ENCODE peak calls at places on chromosomes 1 and 21, in ten cellular contexts. T is thyroid gland, D is dorsolateral prefrontal cortex, F is tibial artery, B is GM23248, K is left ventricle myocardium inferior, A is caudate nucleus, E is spleen, W is right cardiac atrium, N is adrenal gland. I is an unnamed sample.

GRCh38 chr1:36884801-36885200 is 149.5 kb downstream of the GRIK3 start:
- DNase-seq in A (no peak), W (no peak), E (no peak), K (no peak), N (no peak), D (no peak), F (no peak), B (no peak), T (no peak), I (no peak)

GRCh38 chr21:43983390-43983789 is 28.7 kb upstream of the TRAPPC10 start:
- DNase-seq in E (peak), W (no peak), B (no peak), T (no peak), D (no peak), N (no peak), F (no peak), K (no peak), A (no peak), I (no peak)

GRCh38 chr1:110547017-110547416 is 28.0 kb upstream of the KCNA10 start:
- DNase-seq in B (no peak), K (no peak), T (no peak), A (no peak), D (no peak), F (no peak), W (no peak), E (no peak), N (no peak), I (no peak)

GRCh38 chr1:214901718-214902117 is 180.8 kb upstream of the KCNK2 start:
- DNase-seq in K (no peak), A (no peak), F (no peak), D (no peak), B (peak), E (no peak), N (no peak), W (no peak), T (peak), I (no peak)

GRCh38 chr1:31013187-31013864 is 52.2 kb downstream of the PUM1 start:
- DNase-seq in E (no peak), T (no peak), D (no peak), A (no peak), W (no peak), F (no peak), B (peak), K (no peak), N (no peak), I (no peak)

GRCh38 chr1:177937931-177938330 is 31.9 kb downstream of the SEC16B start:
- DNase-seq in N (no peak), E (no peak), B (peak), F (no peak), A (no peak), D (no peak), T (no peak), W (no peak), K (no peak), I (no peak)

GRCh38 chr1:229991104-229991513 is 75.9 kb upstream of the GALNT2 start:
- DNase-seq in W (no peak), A (no peak), B (no peak), F (no peak), K (no peak), E (no peak), T (no peak), D (no peak), N (no peak), I (no peak)

GRCh38 chr21:23127973-23128372 is 2129.8 kb downstream of the NCAM2 start:
- DNase-seq in W (no peak), D (no peak), K (no peak), B (no peak), N (no peak), A (no peak), F (no peak), T (no peak), E (no peak), I (no peak)

GRCh38 chr1:150210086-150210485 is 25.8 kb downstream of the ANP32E start:
- DNase-seq in E (no peak), W (no peak), D (no peak), B (no peak), N (no peak), T (no peak), F (no peak), A (no peak), K (no peak), I (no peak)

GRCh38 chr1:169044296-169044695 is 62.2 kb upstream of the ATP1B1 start:
- DNase-seq in W (no peak), K (no peak), A (no peak), E (no peak), D (no peak), B (no peak), F (no peak), N (no peak), T (no peak), I (no peak)

GRCh38 chr1:99943238-99943794 is 26.5 kb upstream of the SLC35A3 start:
- DNase-seq in D (no peak), K (no peak), W (no peak), B (peak), F (no peak), N (no peak), T (no peak), E (no peak), A (no peak), I (no peak)

GRCh38 chr21:44285547-44285992 is at the start of gene AIRE:
- DNase-seq in T (no peak), F (no peak), A (no peak), B (peak), D (no peak), N (peak), W (peak), K (no peak), E (peak), I (no peak)

GRCh38 chr1:42736152-42736551 is 3.9 kb downstream of the CLDN19 start:
- DNase-seq in A (no peak), N (no peak), T (no peak), K (no peak), E (no peak), W (no peak), F (no peak), B (peak), D (no peak), I (no peak)

DNA sequence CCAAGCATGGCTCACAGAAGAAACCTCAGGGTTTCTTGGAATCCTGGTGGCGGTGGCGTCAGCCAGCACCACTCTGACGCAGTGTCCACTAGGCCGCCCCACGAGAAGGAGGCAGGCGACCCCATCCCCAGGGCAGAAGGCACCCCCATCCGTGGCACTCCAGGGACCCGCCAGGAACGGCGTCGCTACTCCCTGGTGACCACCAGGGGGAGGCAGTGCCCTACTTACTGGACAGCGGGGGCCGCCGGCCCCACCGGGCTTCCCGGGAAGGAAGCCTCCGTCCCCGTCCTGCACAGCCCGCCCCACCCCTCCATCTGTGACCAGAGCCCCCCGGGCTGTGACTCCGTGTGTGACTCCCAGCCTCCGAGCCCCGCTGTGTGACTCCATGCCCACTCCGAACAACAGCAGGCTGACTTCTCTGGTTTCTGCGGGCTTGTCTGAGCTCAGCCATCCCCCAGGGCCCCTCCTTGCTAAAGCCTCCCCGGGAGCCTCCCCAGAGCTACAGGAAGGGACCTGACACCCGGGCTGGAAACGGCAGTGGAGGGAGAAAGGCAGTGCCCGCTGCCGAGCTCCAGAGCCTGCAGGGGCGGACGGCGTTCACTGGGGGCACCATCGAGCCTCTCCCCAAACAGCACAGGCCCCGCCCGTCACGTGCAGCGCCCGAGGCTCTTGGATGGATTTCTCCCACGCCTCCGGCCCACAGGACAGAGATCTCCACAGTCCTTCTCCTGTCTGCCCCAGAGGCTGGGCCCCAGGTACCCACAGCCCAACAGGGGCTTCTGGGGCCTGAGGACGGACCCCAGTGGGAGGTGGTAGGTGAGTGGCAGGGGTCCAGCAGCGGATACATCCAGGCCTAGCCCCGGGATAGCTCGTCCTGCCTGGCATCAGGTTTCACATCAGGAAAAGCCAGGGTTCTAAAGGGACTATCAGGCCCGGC is 21.1 kb downstream of the KIF17 start:
- DNase-seq in N (peak), K (peak), F (peak), E (peak), B (peak), W (peak), A (peak), D (peak), T (peak), I (peak)
- H3K27ac ChIP-seq in N (peak), K (peak), F (peak), E (peak), B (peak), W (peak), A (peak), D (peak), T (peak), I (peak)

GRCh38 chr1:54711536-54711935 is 4.1 kb upstream of the TTC4 start:
- DNase-seq in W (no peak), F (no peak), N (no peak), E (no peak), B (no peak), A (no peak), K (no peak), D (no peak), T (no peak), I (no peak)

GRCh38 chr1:54714881-54715492 is 674 bp upstream of the TTC4 start:
- DNase-seq in A (no peak), D (no peak), T (no peak), E (no peak), B (no peak), W (no peak), N (no peak), F (no peak), K (no peak), I (no peak)

GRCh38 chr1:54708385-54708784 is 7.3 kb upstream of the TTC4 start:
- DNase-seq in N (no peak), F (no peak), B (peak), K (no peak), T (no peak), E (no peak), D (no peak), W (no peak), A (no peak), I (no peak)

GRCh38 chr1:54709547-54710292 is 5.9 kb upstream of the TTC4 start:
- DNase-seq in K (no peak), E (no peak), F (no peak), B (peak), W (no peak), A (no peak), N (no peak), D (no peak), T (no peak), I (no peak)

GRCh38 chr1:54710841-54711240 is 4.8 kb upstream of the TTC4 start:
- DNase-seq in B (no peak), W (no peak), N (no peak), T (no peak), K (no peak), D (no peak), E (no peak), F (no peak), A (no peak), I (no peak)
- H3K27ac ChIP-seq in B (no peak), W (no peak), N (no peak), T (no peak), K (no peak), D (no peak), E (no peak), F (no peak), A (no peak), I (no peak)

GRCh38 chr1:35202048-35202719 is 9.2 kb upstream of the SFPQ start:
- DNase-seq in F (peak), W (peak), K (peak), E (peak), B (peak), T (peak), D (peak), N (peak), A (peak), I (peak)
- H3K27ac ChIP-seq in F (no peak), W (no peak), K (no peak), E (no peak), B (no peak), T (no peak), D (no peak), N (no peak), A (no peak), I (no peak)

GRCh38 chr1:24596401-24596880 is 40.6 kb downstream of the NCMAP start:
- DNase-seq in K (no peak), T (no peak), D (no peak), F (peak), A (no peak), E (no peak), W (no peak), B (no peak), N (no peak), I (no peak)
- H3K27ac ChIP-seq in K (no peak), T (no peak), D (no peak), F (no peak), A (no peak), E (no peak), W (no peak), B (no peak), N (no peak), I (no peak)

I was measured in gastrocnemius medialis.